ENCODE peak calls at places on chromosomes 11 and 22, in six cellular contexts. One of them, this sample, is unnamed.

GRCh38 chr11:61297741-61298140 is 2.6 kb upstream of the VWCE start:
- DNase-seq in fibroblast of mammary gland: peak
- DNase-seq in activated B cell treated with CpG ODN at 0.5 μM for 24 hours: no peak
- DNase-seq in omental fat pad: no peak
- DNase-seq in AG04450: peak
- DNase-seq in body of pancreas: peak
- DNase-seq in this sample: peak

GRCh38 chr11:134971381-134971780 is 559.3 kb upstream of the B3GAT1 start:
- DNase-seq in fibroblast of mammary gland: no peak
- DNase-seq in activated B cell treated with CpG ODN at 0.5 μM for 24 hours: no peak
- DNase-seq in omental fat pad: no peak
- DNase-seq in AG04450: no peak
- DNase-seq in body of pancreas: no peak
- DNase-seq in this sample: no peak

GRCh38 chr22:17419348-17419747 is 50.1 kb downstream of the CECR2 start:
- DNase-seq in fibroblast of mammary gland: no peak
- DNase-seq in activated B cell treated with CpG ODN at 0.5 μM for 24 hours: no peak
- DNase-seq in omental fat pad: no peak
- DNase-seq in AG04450: no peak
- DNase-seq in body of pancreas: no peak
- DNase-seq in this sample: no peak

GRCh38 chr11:1064167-1064566 is 10.5 kb upstream of the MUC2 start:
- DNase-seq in fibroblast of mammary gland: no peak
- DNase-seq in activated B cell treated with CpG ODN at 0.5 μM for 24 hours: no peak
- DNase-seq in omental fat pad: no peak
- DNase-seq in AG04450: no peak
- DNase-seq in body of pancreas: no peak
- DNase-seq in this sample: no peak

GRCh38 chr22:28874816-28875320 is 8.5 kb upstream of the ZNRF3 start:
- DNase-seq in fibroblast of mammary gland: no peak
- DNase-seq in activated B cell treated with CpG ODN at 0.5 μM for 24 hours: no peak
- DNase-seq in omental fat pad: no peak
- DNase-seq in AG04450: no peak
- DNase-seq in body of pancreas: no peak
- DNase-seq in this sample: no peak

GRCh38 chr11:131867457-131868257 is 497.2 kb downstream of the NTM start:
- DNase-seq in fibroblast of mammary gland: peak
- DNase-seq in activated B cell treated with CpG ODN at 0.5 μM for 24 hours: no peak
- DNase-seq in omental fat pad: peak
- DNase-seq in AG04450: peak
- DNase-seq in body of pancreas: peak
- DNase-seq in this sample: no peak

GRCh38 chr22:33526434-33527107 is 393.7 kb downstream of the LARGE1 start:
- DNase-seq in fibroblast of mammary gland: no peak
- DNase-seq in activated B cell treated with CpG ODN at 0.5 μM for 24 hours: no peak
- DNase-seq in omental fat pad: no peak
- DNase-seq in AG04450: no peak
- DNase-seq in body of pancreas: peak
- DNase-seq in this sample: no peak

GRCh38 chr11:117827521-117828511 is 3.3 kb upstream of the FXYD2 start:
- DNase-seq in fibroblast of mammary gland: no peak
- DNase-seq in activated B cell treated with CpG ODN at 0.5 μM for 24 hours: peak
- DNase-seq in omental fat pad: peak
- DNase-seq in AG04450: no peak
- DNase-seq in body of pancreas: peak
- DNase-seq in this sample: no peak

GRCh38 chr11:122069946-122070345 is 46.1 kb downstream of the BLID start:
- DNase-seq in fibroblast of mammary gland: peak
- DNase-seq in activated B cell treated with CpG ODN at 0.5 μM for 24 hours: no peak
- DNase-seq in omental fat pad: peak
- DNase-seq in AG04450: peak
- DNase-seq in body of pancreas: peak
- DNase-seq in this sample: no peak

GRCh38 chr11:86874314-86875056 is 74.1 kb downstream of the PRSS23 start:
- DNase-seq in fibroblast of mammary gland: peak
- DNase-seq in activated B cell treated with CpG ODN at 0.5 μM for 24 hours: no peak
- DNase-seq in omental fat pad: no peak
- DNase-seq in AG04450: no peak
- DNase-seq in body of pancreas: no peak
- DNase-seq in this sample: no peak

GRCh38 chr11:32436751-32437405 is 1.5 kb upstream of the WT1 start:
- DNase-seq in fibroblast of mammary gland: no peak
- DNase-seq in activated B cell treated with CpG ODN at 0.5 μM for 24 hours: no peak
- DNase-seq in omental fat pad: no peak
- DNase-seq in AG04450: no peak
- DNase-seq in body of pancreas: no peak
- DNase-seq in this sample: no peak

GRCh38 chr11:60840711-60841430 is 1.0 kb upstream of the CCDC86 start:
- DNase-seq in fibroblast of mammary gland: peak
- DNase-seq in activated B cell treated with CpG ODN at 0.5 μM for 24 hours: no peak
- DNase-seq in omental fat pad: no peak
- DNase-seq in AG04450: peak
- DNase-seq in body of pancreas: peak
- DNase-seq in this sample: no peak

GRCh38 chr11:41660585-41660984 is 201.1 kb upstream of the LRRC4C start:
- DNase-seq in fibroblast of mammary gland: no peak
- DNase-seq in activated B cell treated with CpG ODN at 0.5 μM for 24 hours: no peak
- DNase-seq in omental fat pad: no peak
- DNase-seq in AG04450: no peak
- DNase-seq in body of pancreas: no peak
- DNase-seq in this sample: no peak

GRCh38 chr11:1482581-1483444 is 3.8 kb downstream of the MOB2 start:
- DNase-seq in fibroblast of mammary gland: no peak
- DNase-seq in activated B cell treated with CpG ODN at 0.5 μM for 24 hours: no peak
- DNase-seq in omental fat pad: no peak
- DNase-seq in AG04450: no peak
- DNase-seq in body of pancreas: no peak
- DNase-seq in this sample: no peak

GRCh38 chr22:26669060-26669481 is 11.7 kb downstream of the MIAT start:
- DNase-seq in fibroblast of mammary gland: peak
- DNase-seq in activated B cell treated with CpG ODN at 0.5 μM for 24 hours: no peak
- DNase-seq in omental fat pad: no peak
- DNase-seq in AG04450: no peak
- DNase-seq in body of pancreas: peak
- DNase-seq in this sample: no peak

GRCh38 chr11:111930472-111930871 is 6.7 kb upstream of the DIXDC1 start:
- DNase-seq in fibroblast of mammary gland: no peak
- DNase-seq in activated B cell treated with CpG ODN at 0.5 μM for 24 hours: no peak
- DNase-seq in omental fat pad: no peak
- DNase-seq in AG04450: no peak
- DNase-seq in body of pancreas: no peak
- DNase-seq in this sample: no peak

GRCh38 chr11:111923951-111924350 is 5.2 kb downstream of the C11orf52 start:
- DNase-seq in fibroblast of mammary gland: no peak
- DNase-seq in activated B cell treated with CpG ODN at 0.5 μM for 24 hours: no peak
- DNase-seq in omental fat pad: no peak
- DNase-seq in AG04450: no peak
- DNase-seq in body of pancreas: no peak
- DNase-seq in this sample: no peak

GRCh38 chr11:111923351-111923788 is 4.7 kb downstream of the C11orf52 start:
- DNase-seq in fibroblast of mammary gland: peak
- DNase-seq in activated B cell treated with CpG ODN at 0.5 μM for 24 hours: no peak
- DNase-seq in omental fat pad: no peak
- DNase-seq in AG04450: no peak
- DNase-seq in body of pancreas: no peak
- DNase-seq in this sample: no peak

GRCh38 chr11:111925953-111926352 is 7.2 kb downstream of the C11orf52 start:
- DNase-seq in fibroblast of mammary gland: no peak
- DNase-seq in activated B cell treated with CpG ODN at 0.5 μM for 24 hours: no peak
- DNase-seq in omental fat pad: no peak
- DNase-seq in AG04450: no peak
- DNase-seq in body of pancreas: no peak
- DNase-seq in this sample: no peak

DNA sequence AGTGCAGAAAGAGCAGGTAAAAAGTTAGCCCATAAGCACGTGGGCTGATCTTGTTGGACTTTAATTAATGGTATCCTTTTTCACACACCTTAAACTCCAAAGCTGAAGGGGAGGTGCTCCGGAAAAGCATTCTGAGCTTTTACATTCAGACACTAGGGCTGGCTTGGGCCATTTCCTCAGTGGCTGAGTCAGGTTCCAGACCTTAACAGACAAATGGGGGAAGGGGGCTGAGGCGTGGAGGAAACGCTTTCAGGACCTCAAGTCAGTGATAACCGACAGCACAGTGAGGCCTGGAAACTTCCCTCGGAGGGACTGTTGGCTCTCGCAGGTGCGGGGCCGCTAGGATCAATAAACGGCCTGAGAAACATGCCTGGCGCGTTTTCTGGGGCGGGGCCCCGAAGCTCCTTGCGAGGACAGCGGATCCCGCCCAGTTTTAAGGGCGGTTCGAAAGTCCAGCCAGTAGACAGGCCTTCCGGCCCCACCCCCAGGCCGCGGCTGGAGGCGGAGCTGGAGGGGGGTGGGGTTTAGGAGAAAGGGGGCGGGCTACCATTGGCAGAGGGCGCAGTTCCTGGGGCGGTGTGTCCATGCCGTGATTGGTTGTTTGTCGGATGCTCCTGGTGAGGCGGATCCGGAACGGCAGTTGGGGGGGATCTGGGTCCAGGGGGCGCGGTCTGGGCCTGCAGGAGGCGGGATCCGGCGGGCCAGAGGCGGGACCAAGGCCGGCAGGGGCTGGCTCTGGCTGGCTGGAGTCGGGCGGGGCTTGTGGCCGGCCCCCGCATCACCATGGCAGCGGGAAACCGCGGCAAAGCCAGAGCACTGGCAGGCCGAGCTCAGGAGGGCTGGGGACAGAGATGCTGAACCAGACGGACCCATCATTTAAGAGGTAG is 8.0 kb downstream of the C11orf52 start:
- DNase-seq in fibroblast of mammary gland: peak
- DNase-seq in activated B cell treated with CpG ODN at 0.5 μM for 24 hours: peak
- DNase-seq in omental fat pad: peak
- DNase-seq in AG04450: peak
- DNase-seq in body of pancreas: peak
- DNase-seq in this sample: no peak
- TF ChIP-seq CTCF in fibroblast of mammary gland: peak
- TF ChIP-seq CTCF in activated B cell treated with CpG ODN at 0.5 μM for 24 hours: no peak
- TF ChIP-seq CTCF in omental fat pad: no peak
- TF ChIP-seq CTCF in AG04450: no peak
- TF ChIP-seq CTCF in body of pancreas: no peak
- TF ChIP-seq CTCF in this sample: no peak

DNA sequence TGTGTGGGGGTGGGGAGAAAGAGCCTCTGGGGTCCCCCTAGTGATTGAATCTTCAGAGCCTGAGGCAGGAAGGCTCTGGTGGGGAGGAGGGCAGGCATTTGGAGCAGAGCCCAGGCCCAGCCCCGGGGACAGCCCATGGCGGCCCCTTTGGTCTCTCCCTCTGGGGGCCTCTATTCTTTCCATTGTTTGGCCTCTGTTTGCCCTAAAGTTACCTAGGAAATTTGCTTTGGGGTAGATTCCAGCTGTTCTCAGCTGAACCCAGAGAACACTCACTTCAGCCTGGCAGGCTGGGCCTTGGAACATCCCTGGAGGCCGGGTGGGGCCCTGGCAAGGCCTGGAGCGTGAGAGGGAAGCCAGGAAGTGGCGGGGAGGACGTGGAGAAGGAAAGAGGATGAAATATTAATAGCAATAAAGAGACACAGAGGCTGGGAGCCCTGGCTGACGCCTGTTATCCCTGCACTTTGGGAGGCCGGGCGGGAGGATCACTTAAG is 22.9 kb upstream of the A4GALT start:
- DNase-seq in fibroblast of mammary gland: peak
- DNase-seq in activated B cell treated with CpG ODN at 0.5 μM for 24 hours: no peak
- DNase-seq in omental fat pad: no peak
- DNase-seq in AG04450: no peak
- DNase-seq in body of pancreas: peak
- DNase-seq in this sample: no peak
- TF ChIP-seq CTCF in fibroblast of mammary gland: no peak
- TF ChIP-seq CTCF in activated B cell treated with CpG ODN at 0.5 μM for 24 hours: no peak
- TF ChIP-seq CTCF in omental fat pad: no peak
- TF ChIP-seq CTCF in AG04450: no peak
- TF ChIP-seq CTCF in body of pancreas: no peak
- TF ChIP-seq CTCF in this sample: no peak

DNA sequence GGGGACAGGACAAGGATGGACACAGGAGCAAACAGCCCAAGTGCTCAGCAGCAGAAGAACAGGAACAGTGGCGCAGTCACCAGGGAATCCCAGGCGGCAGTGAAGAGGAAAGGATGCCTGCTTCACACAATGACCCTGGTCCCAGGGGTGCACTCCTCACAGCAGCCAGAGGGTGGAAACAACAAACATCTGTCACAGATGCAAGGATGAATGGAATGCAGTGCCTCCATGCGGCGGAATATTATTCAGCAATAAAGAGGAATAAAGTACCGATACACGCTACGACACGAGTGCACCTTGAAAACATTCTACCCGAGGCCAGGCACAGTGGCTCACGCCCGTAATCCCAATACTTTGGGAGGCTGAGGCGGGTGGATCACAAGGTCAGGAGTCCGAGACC is 12.7 kb downstream of the CSNK1E start:
- DNase-seq in fibroblast of mammary gland: peak
- DNase-seq in activated B cell treated with CpG ODN at 0.5 μM for 24 hours: no peak
- DNase-seq in omental fat pad: no peak
- DNase-seq in AG04450: no peak
- DNase-seq in body of pancreas: no peak
- DNase-seq in this sample: no peak
- TF ChIP-seq CTCF in fibroblast of mammary gland: peak
- TF ChIP-seq CTCF in activated B cell treated with CpG ODN at 0.5 μM for 24 hours: no peak
- TF ChIP-seq CTCF in omental fat pad: no peak
- TF ChIP-seq CTCF in AG04450: peak
- TF ChIP-seq CTCF in body of pancreas: no peak
- TF ChIP-seq CTCF in this sample: no peak

GRCh38 chr11:58127350-58127749 is 2.0 kb upstream of the OR9I1 start:
- DNase-seq in fibroblast of mammary gland: no peak
- DNase-seq in activated B cell treated with CpG ODN at 0.5 μM for 24 hours: no peak
- DNase-seq in omental fat pad: no peak
- DNase-seq in AG04450: no peak
- DNase-seq in body of pancreas: no peak
- DNase-seq in this sample: no peak
- TF ChIP-seq CTCF in fibroblast of mammary gland: no peak
- TF ChIP-seq CTCF in activated B cell treated with CpG ODN at 0.5 μM for 24 hours: no peak
- TF ChIP-seq CTCF in omental fat pad: no peak
- TF ChIP-seq CTCF in AG04450: no peak
- TF ChIP-seq CTCF in body of pancreas: no peak
- TF ChIP-seq CTCF in this sample: no peak

GRCh38 chr11:2779499-2779980 is 79.7 kb upstream of the KCNQ1OT1 start:
- DNase-seq in fibroblast of mammary gland: no peak
- DNase-seq in activated B cell treated with CpG ODN at 0.5 μM for 24 hours: peak
- DNase-seq in omental fat pad: no peak
- DNase-seq in AG04450: no peak
- DNase-seq in body of pancreas: no peak
- DNase-seq in this sample: no peak

GRCh38 chr11:2777396-2777795 is 77.6 kb upstream of the KCNQ1OT1 start:
- DNase-seq in fibroblast of mammary gland: no peak
- DNase-seq in activated B cell treated with CpG ODN at 0.5 μM for 24 hours: no peak
- DNase-seq in omental fat pad: no peak
- DNase-seq in AG04450: no peak
- DNase-seq in body of pancreas: peak
- DNase-seq in this sample: no peak

GRCh38 chr11:2777871-2778629 is 78.3 kb upstream of the KCNQ1OT1 start:
- DNase-seq in fibroblast of mammary gland: no peak
- DNase-seq in activated B cell treated with CpG ODN at 0.5 μM for 24 hours: peak
- DNase-seq in omental fat pad: no peak
- DNase-seq in AG04450: no peak
- DNase-seq in body of pancreas: peak
- DNase-seq in this sample: no peak

GRCh38 chr11:2779981-2780849 is 80.4 kb upstream of the KCNQ1OT1 start:
- DNase-seq in fibroblast of mammary gland: no peak
- DNase-seq in activated B cell treated with CpG ODN at 0.5 μM for 24 hours: peak
- DNase-seq in omental fat pad: no peak
- DNase-seq in AG04450: no peak
- DNase-seq in body of pancreas: peak
- DNase-seq in this sample: no peak

GRCh38 chr11:2778630-2779498 is 79.1 kb upstream of the KCNQ1OT1 start:
- DNase-seq in fibroblast of mammary gland: no peak
- DNase-seq in activated B cell treated with CpG ODN at 0.5 μM for 24 hours: peak
- DNase-seq in omental fat pad: no peak
- DNase-seq in AG04450: peak
- DNase-seq in body of pancreas: peak
- DNase-seq in this sample: no peak
- TF ChIP-seq CTCF in fibroblast of mammary gland: no peak
- TF ChIP-seq CTCF in activated B cell treated with CpG ODN at 0.5 μM for 24 hours: no peak
- TF ChIP-seq CTCF in omental fat pad: no peak
- TF ChIP-seq CTCF in AG04450: no peak
- TF ChIP-seq CTCF in body of pancreas: peak
- TF ChIP-seq CTCF in this sample: peak